ENCODE peak calls at places on chromosomes 3 and 15, in nine cellular contexts. One of them, this sample, is unnamed.
A peak's percentile ranks its signal among the peaks of the same experiment; 100 is the strongest.

GRCh38 chr3:86739244-86739643 is 251.7 kb downstream of the VGLL3 start:
- DNase-seq in GM12865: no peak
- DNase-seq in esophagus muscularis mucosa: no peak
- DNase-seq in SK-N-SH: no peak
- DNase-seq in ovary: no peak
- DNase-seq in AG04450: no peak
- DNase-seq in AG10803: no peak
- DNase-seq in fibroblast of mammary gland: no peak
- DNase-seq in HL-60: no peak
- DNase-seq in this sample: no peak

GRCh38 chr3:9180764-9181117 is 68.7 kb downstream of the SRGAP3 start:
- DNase-seq in fibroblast of mammary gland: no peak
- DNase-seq in GM12865: peak; percentile 24
- DNase-seq in HL-60: peak; percentile 59
- DNase-seq in ovary: no peak
- DNase-seq in esophagus muscularis mucosa: no peak
- DNase-seq in AG04450: no peak
- DNase-seq in AG10803: no peak
- DNase-seq in SK-N-SH: no peak
- DNase-seq in this sample: no peak

GRCh38 chr3:134622803-134623365 is 27.9 kb downstream of the KY start:
- DNase-seq in AG10803: no peak
- DNase-seq in HL-60: no peak
- DNase-seq in ovary: no peak
- DNase-seq in esophagus muscularis mucosa: no peak
- DNase-seq in AG04450: no peak
- DNase-seq in GM12865: no peak
- DNase-seq in SK-N-SH: no peak
- DNase-seq in fibroblast of mammary gland: no peak
- DNase-seq in this sample: no peak

GRCh38 chr3:10328460-10329071 is 7.7 kb upstream of the SEC13 start:
- DNase-seq in AG04450: no peak
- DNase-seq in fibroblast of mammary gland: no peak
- DNase-seq in esophagus muscularis mucosa: no peak
- DNase-seq in ovary: no peak
- DNase-seq in GM12865: no peak
- DNase-seq in SK-N-SH: no peak
- DNase-seq in AG10803: no peak
- DNase-seq in HL-60: no peak
- DNase-seq in this sample: no peak

GRCh38 chr3:184235381-184236032 is 6.1 kb downstream of the VWA5B2 start:
- DNase-seq in esophagus muscularis mucosa: no peak
- DNase-seq in AG10803: no peak
- DNase-seq in SK-N-SH: no peak
- DNase-seq in AG04450: no peak
- DNase-seq in HL-60: no peak
- DNase-seq in fibroblast of mammary gland: no peak
- DNase-seq in GM12865: no peak
- DNase-seq in ovary: no peak
- DNase-seq in this sample: no peak

GRCh38 chr15:83472151-83472550 is 25.0 kb downstream of the SH3GL3 start:
- DNase-seq in ovary: no peak
- DNase-seq in esophagus muscularis mucosa: peak; percentile 12
- DNase-seq in fibroblast of mammary gland: no peak
- DNase-seq in AG04450: no peak
- DNase-seq in GM12865: no peak
- DNase-seq in SK-N-SH: no peak
- DNase-seq in HL-60: no peak
- DNase-seq in AG10803: no peak
- DNase-seq in this sample: no peak

GRCh38 chr15:90001062-90001682 is at the start of gene ZNF710:
- DNase-seq in esophagus muscularis mucosa: no peak
- DNase-seq in HL-60: peak; percentile 33
- DNase-seq in AG04450: no peak
- DNase-seq in ovary: peak; percentile 75
- DNase-seq in fibroblast of mammary gland: peak; percentile 65
- DNase-seq in SK-N-SH: peak; percentile 91
- DNase-seq in AG10803: peak; percentile 73
- DNase-seq in GM12865: peak; percentile 67
- DNase-seq in this sample: peak; percentile 46

GRCh38 chr3:150371741-150372254 is 36.3 kb upstream of the TSC22D2 start:
- DNase-seq in esophagus muscularis mucosa: no peak
- DNase-seq in AG10803: peak; percentile 99
- DNase-seq in AG04450: peak; percentile 97
- DNase-seq in fibroblast of mammary gland: peak; percentile 98
- DNase-seq in SK-N-SH: no peak
- DNase-seq in GM12865: no peak
- DNase-seq in ovary: no peak
- DNase-seq in HL-60: no peak
- DNase-seq in this sample: no peak

GRCh38 chr3:110664148-110664547 is 407.5 kb upstream of the NECTIN3 start:
- DNase-seq in SK-N-SH: no peak
- DNase-seq in ovary: no peak
- DNase-seq in esophagus muscularis mucosa: no peak
- DNase-seq in GM12865: no peak
- DNase-seq in AG04450: no peak
- DNase-seq in fibroblast of mammary gland: no peak
- DNase-seq in HL-60: no peak
- DNase-seq in AG10803: peak; percentile 37
- DNase-seq in this sample: no peak

GRCh38 chr3:123028233-123028828 is 768 bp upstream of the SEMA5B start:
- DNase-seq in SK-N-SH: peak; percentile 79
- DNase-seq in GM12865: peak; percentile 53
- DNase-seq in HL-60: peak; percentile 45
- DNase-seq in AG10803: peak; percentile 75
- DNase-seq in fibroblast of mammary gland: peak; percentile 85
- DNase-seq in AG04450: peak; percentile 52
- DNase-seq in ovary: peak; percentile 36
- DNase-seq in esophagus muscularis mucosa: no peak
- DNase-seq in this sample: peak; percentile 19

GRCh38 chr3:178393833-178394232 is 142.4 kb upstream of the KCNMB2 start:
- DNase-seq in HL-60: no peak
- DNase-seq in SK-N-SH: no peak
- DNase-seq in AG10803: peak; percentile 89
- DNase-seq in fibroblast of mammary gland: peak; percentile 85
- DNase-seq in ovary: no peak
- DNase-seq in AG04450: no peak
- DNase-seq in esophagus muscularis mucosa: no peak
- DNase-seq in GM12865: no peak
- DNase-seq in this sample: no peak

GRCh38 chr15:62363913-62364312 is 198.8 kb upstream of the C2CD4B start:
- DNase-seq in fibroblast of mammary gland: no peak
- DNase-seq in SK-N-SH: peak; percentile 42
- DNase-seq in HL-60: no peak
- DNase-seq in esophagus muscularis mucosa: no peak
- DNase-seq in AG10803: no peak
- DNase-seq in ovary: no peak
- DNase-seq in GM12865: no peak
- DNase-seq in AG04450: no peak
- DNase-seq in this sample: no peak

GRCh38 chr3:42095540-42095939 is 4.4 kb downstream of the TRAK1 start:
- DNase-seq in ovary: no peak
- DNase-seq in GM12865: no peak
- DNase-seq in AG10803: no peak
- DNase-seq in SK-N-SH: no peak
- DNase-seq in fibroblast of mammary gland: no peak
- DNase-seq in HL-60: no peak
- DNase-seq in AG04450: no peak
- DNase-seq in esophagus muscularis mucosa: no peak
- DNase-seq in this sample: no peak
- H3K4me3 ChIP-seq in ovary: no peak overlapping the region
- H3K4me3 ChIP-seq in GM12865: no peak overlapping the region
- H3K4me3 ChIP-seq in AG10803: no peak overlapping the region
- H3K4me3 ChIP-seq in SK-N-SH: no peak overlapping the region
- H3K4me3 ChIP-seq in fibroblast of mammary gland: no peak overlapping the region
- H3K4me3 ChIP-seq in HL-60: no peak overlapping the region
- H3K4me3 ChIP-seq in AG04450: no peak overlapping the region
- H3K4me3 ChIP-seq in esophagus muscularis mucosa: no peak overlapping the region
- H3K4me3 ChIP-seq in this sample: no peak overlapping the region

GRCh38 chr3:157531301-157531660 is 28.1 kb upstream of the VEPH1 start:
- DNase-seq in HL-60: no peak
- DNase-seq in ovary: no peak
- DNase-seq in fibroblast of mammary gland: peak; percentile 54
- DNase-seq in esophagus muscularis mucosa: no peak
- DNase-seq in GM12865: no peak
- DNase-seq in AG10803: no peak
- DNase-seq in AG04450: no peak
- DNase-seq in SK-N-SH: no peak
- DNase-seq in this sample: no peak
- H3K4me3 ChIP-seq in HL-60: no peak overlapping the region
- H3K4me3 ChIP-seq in ovary: no peak overlapping the region
- H3K4me3 ChIP-seq in fibroblast of mammary gland: no peak overlapping the region
- H3K4me3 ChIP-seq in esophagus muscularis mucosa: no peak overlapping the region
- H3K4me3 ChIP-seq in GM12865: no peak overlapping the region
- H3K4me3 ChIP-seq in AG10803: no peak overlapping the region
- H3K4me3 ChIP-seq in AG04450: peak overlapping the region; percentile 22
- H3K4me3 ChIP-seq in SK-N-SH: no peak overlapping the region
- H3K4me3 ChIP-seq in this sample: no peak overlapping the region

GRCh38 chr3:13540332-13540995 is 8.5 kb upstream of the FBLN2 start:
- DNase-seq in GM12865: no peak
- DNase-seq in HL-60: no peak
- DNase-seq in AG04450: no peak
- DNase-seq in esophagus muscularis mucosa: no peak
- DNase-seq in AG10803: no peak
- DNase-seq in SK-N-SH: no peak
- DNase-seq in ovary: no peak
- DNase-seq in fibroblast of mammary gland: no peak
- DNase-seq in this sample: no peak
- H3K4me3 ChIP-seq in GM12865: no peak overlapping the region
- H3K4me3 ChIP-seq in HL-60: no peak overlapping the region
- H3K4me3 ChIP-seq in AG04450: no peak overlapping the region
- H3K4me3 ChIP-seq in esophagus muscularis mucosa: no peak overlapping the region
- H3K4me3 ChIP-seq in AG10803: no peak overlapping the region
- H3K4me3 ChIP-seq in SK-N-SH: no peak overlapping the region
- H3K4me3 ChIP-seq in ovary: no peak overlapping the region
- H3K4me3 ChIP-seq in fibroblast of mammary gland: no peak overlapping the region
- H3K4me3 ChIP-seq in this sample: no peak overlapping the region

DNA sequence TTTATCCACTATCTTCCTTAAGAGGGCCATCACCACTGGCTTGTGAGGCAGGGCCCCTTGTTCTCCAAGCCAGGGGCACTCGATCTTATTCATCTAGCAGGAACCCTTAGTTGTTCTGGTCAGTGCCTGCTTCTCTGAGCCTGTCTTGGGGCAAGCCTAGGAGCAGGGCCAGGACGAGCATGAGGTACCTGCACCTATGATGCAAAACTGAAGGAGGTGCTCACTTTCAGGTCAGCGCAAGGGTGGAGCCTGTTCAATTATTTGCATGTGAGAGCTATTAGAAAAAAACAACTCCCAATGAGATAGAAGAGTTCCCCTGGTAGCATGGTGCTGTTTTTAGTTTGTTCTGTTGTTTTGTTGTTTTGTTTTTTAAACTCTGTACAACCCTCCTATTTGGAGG is 5.0 kb upstream of the CD276 start:
- DNase-seq in AG04450: no peak
- DNase-seq in GM12865: no peak
- DNase-seq in HL-60: no peak
- DNase-seq in esophagus muscularis mucosa: no peak
- DNase-seq in ovary: no peak
- DNase-seq in fibroblast of mammary gland: no peak
- DNase-seq in SK-N-SH: no peak
- DNase-seq in AG10803: no peak
- DNase-seq in this sample: no peak
- H3K4me3 ChIP-seq in AG04450: no peak overlapping the region
- H3K4me3 ChIP-seq in GM12865: no peak overlapping the region
- H3K4me3 ChIP-seq in HL-60: no peak overlapping the region
- H3K4me3 ChIP-seq in esophagus muscularis mucosa: no peak overlapping the region
- H3K4me3 ChIP-seq in ovary: no peak overlapping the region
- H3K4me3 ChIP-seq in fibroblast of mammary gland: no peak overlapping the region
- H3K4me3 ChIP-seq in SK-N-SH: no peak overlapping the region
- H3K4me3 ChIP-seq in AG10803: no peak overlapping the region
- H3K4me3 ChIP-seq in this sample: no peak overlapping the region

This sample was measured in CD8-positive, alpha-beta memory T cell.